ENCODE peak calls at places on chromosomes 3 and 15, in seven cellular contexts. G is SK-N-SH; L is fibroblast of lung; B is globus pallidus; M is activated CD8-positive, alpha-beta memory T cell treated with anti-CD3 and anti-CD28 coated beads, Interleukin-2, amount 10 ng/mL, durations not matched to agents 7 days and 5 days; U is mesothelial cell of epicardium; E is NAMALWA. R is an unnamed sample.
A peak's percentile ranks its signal among the peaks of the same experiment; 100 is the strongest.

GRCh38 chr3:112811150-112811884 is 35.3 kb downstream of the CD200R1L start:
- DNase-seq in G (no peak), L (peak; percentile 92), B (no peak), M (no peak), U (peak; percentile 41), E (no peak), R (no peak)

GRCh38 chr15:63502137-63502801 is 2.1 kb upstream of the USP3 start:
- DNase-seq in G (no peak), L (no peak), B (no peak), M (no peak), U (no peak), E (no peak), R (peak; percentile 86)

GRCh38 chr3:168341965-168342719 is 246.4 kb upstream of the GOLIM4 start:
- DNase-seq in G (no peak), L (peak; percentile 45), B (no peak), M (no peak), U (no peak), E (no peak), R (no peak)

GRCh38 chr15:74519311-74519710 is 21.7 kb upstream of the ARID3B start:
- DNase-seq in G (no peak), L (peak; percentile 82), B (no peak), M (no peak), U (no peak), E (no peak), R (no peak)

GRCh38 chr3:11455977-11456376 is 183.8 kb downstream of the ATG7 start:
- DNase-seq in G (no peak), L (peak; percentile 88), B (no peak), M (no peak), U (no peak), E (no peak), R (peak; percentile 70)

GRCh38 chr3:122092460-122093165 is 37.5 kb downstream of the CD86 start:
- DNase-seq in G (no peak), L (peak; percentile 23), B (peak; percentile 26), M (peak; percentile 91), U (no peak), E (peak; percentile 66), R (peak; percentile 86)

GRCh38 chr3:58117561-58118305 is 93.0 kb downstream of the DNASE1L3 start:
- DNase-seq in G (no peak), L (peak; percentile 53), B (no peak), M (no peak), U (no peak), E (no peak), R (no peak)

GRCh38 chr15:66851226-66852063 is 149.4 kb downstream of the SMAD6 start:
- DNase-seq in G (peak; percentile 89), L (peak; percentile 65), B (peak; percentile 57), M (peak; percentile 82), U (peak; percentile 94), E (peak; percentile 85), R (peak; percentile 77)

GRCh38 chr3:51395493-51396213 is 4.6 kb downstream of the RBM15B start:
- DNase-seq in G (no peak), L (peak; percentile 16), B (no peak), M (no peak), U (no peak), E (no peak), R (no peak)

GRCh38 chr3:32349184-32349583 is 42.5 kb upstream of the CMTM7 start:
- DNase-seq in G (no peak), L (no peak), B (no peak), M (no peak), U (no peak), E (no peak), R (no peak)

GRCh38 chr3:27861047-27862036 is 139.2 kb upstream of the EOMES start:
- DNase-seq in G (no peak), L (no peak), B (no peak), M (peak; percentile 70), U (no peak), E (no peak), R (no peak)

GRCh38 chr3:38544926-38545325 is 48.8 kb downstream of the EXOG start:
- DNase-seq in G (no peak), L (no peak), B (no peak), M (no peak), U (no peak), E (no peak), R (no peak)

GRCh38 chr15:37709669-37710068 is 224.8 kb upstream of the TMCO5A start:
- DNase-seq in G (no peak), L (no peak), B (no peak), M (no peak), U (no peak), E (no peak), R (no peak)

GRCh38 chr3:176554791-176555330 is 642.4 kb downstream of the TBL1XR1 start:
- DNase-seq in G (no peak), L (no peak), B (no peak), M (no peak), U (no peak), E (no peak), R (no peak)

GRCh38 chr3:62562596-62562995 is 189.2 kb upstream of the FEZF2 start:
- DNase-seq in G (no peak), L (peak; percentile 82), B (no peak), M (no peak), U (no peak), E (no peak), R (no peak)

GRCh38 chr3:39447637-39448483 is 19.6 kb upstream of the MOBP start:
- DNase-seq in G (peak; percentile 78), L (peak; percentile 69), B (peak; percentile 92), M (peak; percentile 71), U (peak; percentile 73), E (peak; percentile 85), R (peak; percentile 87)

GRCh38 chr3:105686324-105686897 is 182.4 kb downstream of the CBLB start:
- DNase-seq in G (peak; percentile 29), L (peak; percentile 26), B (peak; percentile 19), M (no peak), U (no peak), E (peak; percentile 32), R (peak; percentile 20)

GRCh38 chr3:46350262-46350565 is 3.7 kb upstream of the CCR2 start:
- DNase-seq in G (no peak), L (no peak), B (no peak), M (no peak), U (no peak), E (no peak), R (no peak)

GRCh38 chr15:85525755-85526154 is 145.4 kb downstream of the AKAP13 start:
- DNase-seq in G (no peak), L (no peak), B (no peak), M (no peak), U (no peak), E (no peak), R (no peak)

GRCh38 chr3:124582196-124582595 is 148.1 kb upstream of the UMPS start:
- DNase-seq in G (no peak), L (no peak), B (no peak), M (no peak), U (no peak), E (no peak), R (no peak)

GRCh38 chr15:52810346-52810745 is 20.2 kb upstream of the ONECUT1 start:
- DNase-seq in G (no peak), L (no peak), B (no peak), M (no peak), U (no peak), E (no peak), R (no peak)

GRCh38 chr15:41241251-41241964 is 10.3 kb downstream of the CHP1 start:
- DNase-seq in G (peak; percentile 78), L (no peak), B (no peak), M (no peak), U (peak; percentile 42), E (no peak), R (peak; percentile 38)

GRCh38 chr3:147406255-147407023 is at the start of gene ZIC4:
- DNase-seq in G (no peak), L (no peak), B (no peak), M (no peak), U (no peak), E (no peak), R (no peak)

GRCh38 chr15:99708563-99708962 is 24.7 kb downstream of the LYSMD4 start:
- DNase-seq in G (no peak), L (peak; percentile 91), B (peak; percentile 46), M (no peak), U (no peak), E (no peak), R (peak; percentile 95)